ENCODE peak calls at places on chromosomes 13 and 19, in seven cellular contexts. J, G, L, F, M, K and U are unnamed samples.
A peak's percentile ranks its signal among the peaks of the same experiment; 100 is the strongest.

GRCh38 chr19:55712804-55713631 is 25.2 kb downstream of the NLRP9 start:
- DNase-seq in M (no peak), J (no peak), F (no peak), G (no peak), K (no peak), L (no peak), U (no peak)

GRCh38 chr13:66415444-66415843 is 814.7 kb downstream of the PCDH9 start:
- DNase-seq in L (no peak), F (peak; percentile 11), G (no peak), J (no peak), M (no peak), K (no peak), U (no peak)

GRCh38 chr13:112333756-112334543 is 42.2 kb upstream of the SPACA7 start:
- DNase-seq in K (no peak), G (no peak), M (no peak), L (peak; percentile 84), J (peak; percentile 39), F (no peak), U (no peak)

GRCh38 chr19:7067716-7068115 is 1.8 kb upstream of the ZNF557 start:
- DNase-seq in G (no peak), J (no peak), M (no peak), K (no peak), F (no peak), L (no peak), U (no peak)

GRCh38 chr13:52615817-52616216 is 26.4 kb upstream of the HNRNPA1L2 start:
- DNase-seq in G (no peak), K (no peak), L (no peak), J (no peak), M (no peak), F (peak; percentile 15), U (no peak)

GRCh38 chr13:37602743-37603381 is 4.3 kb upstream of the POSTN start:
- DNase-seq in M (no peak), L (no peak), F (peak; percentile 25), K (peak; percentile 10), J (peak; percentile 40), G (no peak), U (no peak)

GRCh38 chr13:90752070-90752469 is 595.4 kb upstream of the MIR17HG start:
- DNase-seq in J (no peak), F (no peak), M (no peak), K (no peak), G (no peak), L (no peak), U (no peak)

GRCh38 chr13:51137250-51137649 is 26.2 kb upstream of the C13orf42 start:
- DNase-seq in K (no peak), G (no peak), M (no peak), L (no peak), J (no peak), F (no peak), U (no peak)

GRCh38 chr13:51041710-51042109 is 69.4 kb downstream of the C13orf42 start:
- DNase-seq in L (no peak), F (no peak), J (no peak), G (no peak), K (no peak), M (no peak), U (no peak)

GRCh38 chr19:10007811-10008211 is 2.5 kb downstream of the COL5A3 start:
- DNase-seq in M (no peak), G (no peak), K (no peak), L (peak; percentile 79), J (no peak), F (no peak), U (peak; percentile 38)

GRCh38 chr19:34580408-34580807 is 96.6 kb downstream of the SCGB2B2 start:
- DNase-seq in M (no peak), L (no peak), G (no peak), K (no peak), J (no peak), F (no peak), U (no peak)

GRCh38 chr19:36072081-36072480 is 17.4 kb downstream of the WDR62 start:
- DNase-seq in F (no peak), M (no peak), L (no peak), J (no peak), K (no peak), G (no peak), U (no peak)

GRCh38 chr13:62194371-62194770 is 778.7 kb upstream of the PCDH20 start:
- DNase-seq in K (no peak), G (no peak), F (no peak), L (no peak), M (no peak), J (no peak), U (no peak)

GRCh38 chr19:35712910-35713845 is 4.6 kb upstream of the KMT2B start:
- DNase-seq in F (no peak), L (no peak), M (no peak), G (peak; percentile 62), K (peak; percentile 2), J (no peak), U (no peak)